ENCODE peak calls at places on chromosomes 4 and X, in five cellular contexts. K, G, Y, I and C are unnamed samples.

GRCh38 chr4:119490335-119490734 is 138.3 kb downstream of the PDE5A start:
- DNase-seq in K (no peak), I (no peak), Y (no peak), G (peak), C (no peak)

GRCh38 chr4:174828845-174829701 is at the start of gene GLRA3:
- DNase-seq in G (peak), K (no peak), Y (peak), I (no peak), C (peak)

GRCh38 chr4:152556814-152557213 is 20.9 kb upstream of the FBXW7 start:
- DNase-seq in I (no peak), Y (no peak), G (no peak), K (no peak), C (no peak)

GRCh38 chrX:19909761-19910160 is 22.4 kb upstream of the SH3KBP1 start:
- DNase-seq in Y (no peak), I (no peak), K (no peak), G (no peak), C (no peak)

GRCh38 chr4:73620115-73620792 is at the start of gene RASSF6:
- DNase-seq in I (peak), G (no peak), K (no peak), Y (peak), C (peak)

GRCh38 chr4:42488114-42488513 is 90.8 kb downstream of the SHISA3 start:
- DNase-seq in Y (no peak), I (no peak), G (no peak), K (no peak), C (no peak)

GRCh38 chr4:1036976-1037810 is 25.8 kb downstream of the FGFRL1 start:
- DNase-seq in G (no peak), I (no peak), K (no peak), Y (no peak), C (no peak)

GRCh38 chrX:154815274-154815818 is 10.1 kb upstream of the MPP1 start:
- DNase-seq in I (no peak), G (no peak), Y (no peak), K (no peak), C (no peak)

GRCh38 chr4:80202784-80203553 is 5.7 kb downstream of the PRDM8 start:
- DNase-seq in G (no peak), K (peak), Y (peak), I (peak), C (no peak)

GRCh38 chr4:8330821-8331566 is 61.4 kb downstream of the HTRA3 start:
- DNase-seq in I (no peak), K (no peak), Y (no peak), G (no peak), C (no peak)

GRCh38 chrX:18354369-18355329 is at the start of gene SCML2:
- DNase-seq in I (peak), K (no peak), Y (no peak), G (peak), C (no peak)

GRCh38 chrX:139930923-139931645 is 1.8 kb downstream of the ATP11C start:
- DNase-seq in K (no peak), G (no peak), Y (no peak), I (peak), C (peak)

GRCh38 chrX:134580947-134581346 is 77.3 kb downstream of the PLAC1 start:
- DNase-seq in Y (no peak), G (no peak), I (no peak), K (no peak), C (no peak)

GRCh38 chrX:64394874-64395567 is at the start of gene MTMR8:
- DNase-seq in Y (peak), K (peak), I (peak), G (no peak), C (no peak)